ENCODE peak calls at places on chromosomes 16 and 17, in five cellular contexts. L is H9, T is keratinocyte, W is body of pancreas, E is Karpas-422. J is an unnamed sample. For H3K4me1, the result is how much of the 10 kb centered on the place peaks cover.

GRCh38 chr17:82495844-82496528 is 23.5 kb upstream of the FOXK2 start:
- DNase-seq in L (peak), E (no peak), W (no peak), T (peak), J (no peak)

GRCh38 chr17:49624896-49625295 is 49.2 kb downstream of the NXPH3 start:
- DNase-seq in E (no peak), L (no peak), W (no peak), T (no peak), J (no peak)

GRCh38 chr16:11949527-11949926 is 7.7 kb upstream of the NPIPB2 start:
- DNase-seq in W (peak), E (peak), L (peak), T (no peak), J (peak)

GRCh38 chr17:76725580-76726230 is 701 bp downstream of the JMJD6 start:
- DNase-seq in E (peak), L (peak), W (peak), T (no peak), J (peak)

GRCh38 chr16:19769239-19769638 is 51.2 kb downstream of the IQCK start:
- DNase-seq in E (no peak), L (no peak), W (no peak), T (no peak), J (no peak)

GRCh38 chr17:62627904-62628603 is 584 bp downstream of the MRC2 start:
- DNase-seq in E (no peak), L (peak), T (no peak), W (no peak), J (no peak)

GRCh38 chr16:30095166-30096078 is 591 bp downstream of the YPEL3 start:
- DNase-seq in L (no peak), E (peak), W (peak), T (no peak), J (no peak)

GRCh38 chr16:56773531-56773930 is 43.6 kb downstream of the NUP93 start:
- DNase-seq in T (no peak), L (no peak), E (no peak), W (peak), J (no peak)

GRCh38 chr16:1469693-1470201 is 5.1 kb downstream of the CLCN7 start:
- DNase-seq in E (no peak), L (no peak), W (peak), T (no peak), J (no peak)

GRCh38 chr17:81918762-81919545 is 978 bp upstream of the SIRT7 start:
- DNase-seq in E (no peak), L (no peak), T (no peak), W (no peak), J (no peak)

GRCh38 chr16:12020007-12020406 is 43.5 kb downstream of the SNX29 start:
- DNase-seq in W (no peak), E (peak), L (no peak), T (no peak), J (peak)

GRCh38 chr17:45241315-45242011 is 19.8 kb downstream of the FMNL1 start:
- DNase-seq in W (no peak), E (no peak), T (no peak), L (peak), J (no peak)

GRCh38 chr16:73949574-73950348 is 346.9 kb upstream of the PSMD7 start:
- DNase-seq in L (no peak), W (peak), T (no peak), E (no peak), J (no peak)

DNA sequence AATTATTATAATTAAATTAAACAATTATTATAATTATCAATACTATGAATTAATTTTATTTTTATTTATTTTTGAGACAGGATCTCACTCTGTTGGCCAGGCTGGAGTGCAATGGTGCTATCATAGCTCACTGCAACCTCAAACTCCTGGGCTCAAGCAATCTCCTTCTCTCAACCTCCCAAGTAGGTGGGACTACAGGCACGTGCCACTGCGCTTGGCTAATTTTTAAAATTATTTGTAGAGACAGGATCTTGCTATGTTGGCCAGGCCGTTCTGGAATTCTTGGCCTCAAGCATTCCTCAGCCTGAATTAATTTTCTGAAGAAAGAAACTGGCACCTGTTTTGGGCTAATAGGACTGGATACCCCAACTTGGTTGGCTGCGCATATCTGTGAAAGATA is 10.3 kb downstream of the GNA13 start:
- DNase-seq in W (no peak), T (no peak), E (no peak), L (no peak), J (no peak)
- H3K4me1 ChIP-seq in W (under half), T (under half), E (half or more), L (under half), J (half or more)

DNA sequence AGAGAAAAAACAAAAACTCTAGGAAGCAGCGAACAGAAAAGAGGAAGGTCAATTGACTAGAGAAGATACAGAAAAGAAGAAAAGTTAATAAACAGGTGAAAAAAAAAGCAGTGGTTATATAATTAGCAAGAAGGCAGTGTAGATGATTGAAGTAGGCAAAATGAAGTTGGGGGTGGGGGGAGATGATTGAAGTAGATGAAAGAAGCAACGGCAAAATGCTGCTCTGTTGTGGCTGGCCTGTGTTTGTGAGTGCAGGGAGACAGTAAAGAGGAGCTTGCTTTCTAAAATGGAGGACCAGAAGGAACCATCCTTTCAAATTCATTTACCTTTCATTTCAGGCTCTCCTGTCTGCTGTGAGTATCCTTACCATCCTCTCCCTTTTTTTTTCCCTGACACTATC is 3.6 kb downstream of the EVI2B start:
- DNase-seq in E (peak), T (no peak), W (no peak), L (no peak), J (peak)
- H3K4me1 ChIP-seq in E (half or more), T (under half), W (under half), L (under half), J (under half)

GRCh38 chr17:304461-304860 is 48.1 kb downstream of the RPH3AL start:
- DNase-seq in W (no peak), T (no peak), L (peak), E (no peak), J (no peak)

GRCh38 chr17:307295-307691 is 45.3 kb downstream of the RPH3AL start:
- DNase-seq in W (no peak), E (no peak), T (no peak), L (no peak), J (no peak)

GRCh38 chr17:306536-307294 is 45.9 kb downstream of the RPH3AL start:
- DNase-seq in W (no peak), T (no peak), E (no peak), L (no peak), J (no peak)

GRCh38 chr17:306116-306515 is 46.5 kb downstream of the RPH3AL start:
- DNase-seq in L (no peak), W (no peak), T (no peak), E (no peak), J (no peak)

GRCh38 chr17:305090-305976 is 47.3 kb downstream of the RPH3AL start:
- DNase-seq in W (peak), T (no peak), L (no peak), E (no peak), J (no peak)
- H3K4me1 ChIP-seq in W (under half), T (under half), L (under half), E (under half), J (under half)

GRCh38 chr17:60353773-60354172 is 38.2 kb downstream of the USP32 start:
- DNase-seq in W (no peak), E (no peak), T (no peak), L (no peak), J (no peak)
- H3K4me1 ChIP-seq in W (under half), E (half or more), T (under half), L (under half), J (under half)

GRCh38 chr16:70433456-70434103 is 5.3 kb downstream of the ST3GAL2 start:
- DNase-seq in E (no peak), T (no peak), L (no peak), W (peak), J (peak)
- H3K4me1 ChIP-seq in E (half or more), T (under half), L (under half), W (under half), J (half or more)

GRCh38 chr17:57999496-58000017 is 7.5 kb downstream of the SRSF1 start:
- DNase-seq in T (no peak), E (peak), L (no peak), W (no peak), J (peak)
- H3K4me1 ChIP-seq in T (under half), E (half or more), L (under half), W (under half), J (half or more)

GRCh38 chr17:17398928-17399926 is 77.6 kb upstream of the MED9 start:
- DNase-seq in W (no peak), E (no peak), L (no peak), T (no peak), J (no peak)

GRCh38 chr17:17401271-17401781 is 75.5 kb upstream of the MED9 start:
- DNase-seq in L (peak), W (no peak), T (no peak), E (peak), J (peak)

GRCh38 chr17:17400566-17401184 is 76.1 kb upstream of the MED9 start:
- DNase-seq in E (no peak), L (no peak), W (no peak), T (no peak), J (no peak)

GRCh38 chr17:17398188-17398927 is 78.4 kb upstream of the MED9 start:
- DNase-seq in W (peak), E (no peak), T (no peak), L (no peak), J (no peak)

DNA sequence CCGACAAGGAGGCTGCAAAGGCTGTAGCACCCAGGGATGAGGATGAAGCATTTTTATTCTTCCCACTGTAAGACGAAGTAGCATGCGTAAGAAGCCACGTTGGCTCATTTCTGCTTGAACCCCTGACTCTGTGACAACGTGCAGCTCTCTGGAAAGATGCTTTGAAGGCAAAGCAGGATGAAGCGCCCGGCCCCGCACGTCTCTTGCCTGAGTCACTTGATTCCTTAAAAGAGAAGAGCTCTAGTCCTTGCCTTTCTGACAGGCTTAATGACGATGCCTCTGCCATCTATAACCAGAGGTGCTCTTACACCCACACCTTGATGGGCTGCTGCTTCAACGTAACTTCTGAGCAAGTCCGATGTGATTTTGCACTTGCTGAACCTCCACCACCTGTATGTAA is 76.7 kb upstream of the MED9 start:
- DNase-seq in W (no peak), L (no peak), T (no peak), E (no peak), J (no peak)
- H3K4me1 ChIP-seq in W (under half), L (under half), T (under half), E (under half), J (under half)

GRCh38 chr17:1464186-1464585 is 8.2 kb upstream of the CRK start:
- DNase-seq in T (no peak), W (no peak), L (no peak), E (no peak), J (no peak)
- H3K4me1 ChIP-seq in T (under half), W (under half), L (under half), E (under half), J (under half)

DNA sequence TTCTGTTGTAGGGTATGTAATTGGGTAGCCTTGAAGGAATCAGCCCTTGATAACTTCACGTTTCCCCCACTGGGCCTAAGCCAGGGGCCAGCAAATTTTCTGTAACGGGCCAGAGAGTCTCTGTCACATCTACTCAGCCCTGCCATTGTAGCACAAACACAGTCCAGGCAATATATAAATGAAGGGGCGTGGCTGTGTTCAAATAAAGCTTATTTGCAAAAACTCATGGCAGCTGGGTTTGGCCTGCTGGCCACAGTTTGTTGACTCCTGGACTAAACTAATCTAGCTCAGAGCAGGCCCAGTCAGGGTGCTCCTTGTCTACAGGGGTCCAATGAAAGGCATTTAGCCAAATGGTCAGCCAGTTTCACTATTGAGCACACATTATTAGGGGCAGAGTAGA is 141.6 kb downstream of the CCDC182 start:
- DNase-seq in W (no peak), L (no peak), T (no peak), E (peak), J (peak)
- H3K4me1 ChIP-seq in W (under half), L (under half), T (under half), E (half or more), J (half or more)